ENCODE peak calls at places on chromosomes 2 and 18, in four cellular contexts. Y is activated effector memory CD4-positive, alpha-beta T cell treated with Interleukin-2 at 50 U/mL for 16 hours; M is MCF 10A; D is NCI-H2029 treated with DMSO at 0.1 percent for 48 hours. I is an unnamed sample.

GRCh38 chr2:47354013-47354816 is 48.7 kb upstream of the MSH2 start:
- DNase-seq in Y (no peak), M (peak), D (no peak), I (no peak)

GRCh38 chr2:162244559-162245031 is 1.4 kb upstream of the FAP start:
- DNase-seq in Y (no peak), M (peak), D (no peak), I (peak)

GRCh38 chr18:49227456-49227855 is 233.0 kb downstream of the DYM start:
- DNase-seq in Y (peak), M (no peak), D (no peak), I (no peak)

GRCh38 chr18:34697233-34697632 is 12.9 kb upstream of the DTNA start:
- DNase-seq in Y (no peak), M (no peak), D (no peak), I (no peak)

GRCh38 chr2:41042343-41042742 is 590.5 kb upstream of the SLC8A1 start:
- DNase-seq in Y (no peak), M (peak), D (no peak), I (no peak)

GRCh38 chr2:156982615-156983014 is 274.9 kb upstream of the GALNT5 start:
- DNase-seq in Y (no peak), M (no peak), D (no peak), I (no peak)

GRCh38 chr2:149076863-149077412 is 38.4 kb downstream of the LYPD6B start:
- DNase-seq in Y (no peak), M (no peak), D (no peak), I (no peak)

GRCh38 chr18:55136864-55137263 is 177.6 kb upstream of the CCDC68 start:
- DNase-seq in Y (no peak), M (no peak), D (no peak), I (no peak)

GRCh38 chr2:222576390-222577081 is 79.4 kb downstream of the FARSB start:
- DNase-seq in Y (no peak), M (no peak), D (no peak), I (no peak)

GRCh38 chr18:56120781-56121180 is 517.6 kb downstream of the TXNL1 start:
- DNase-seq in Y (no peak), M (no peak), D (no peak), I (no peak)

GRCh38 chr18:37441821-37442220 is 123.8 kb downstream of the CELF4 start:
- DNase-seq in Y (no peak), M (no peak), D (no peak), I (no peak)

GRCh38 chr2:62055724-62056336 is 140.1 kb upstream of the B3GNT2 start:
- DNase-seq in Y (no peak), M (no peak), D (no peak), I (no peak)

GRCh38 chr18:9808530-9809241 is 77.1 kb upstream of the TXNDC2 start:
- DNase-seq in Y (no peak), M (peak), D (no peak), I (peak)

GRCh38 chr2:236875906-236876505 is 209.7 kb upstream of the COPS8 start:
- DNase-seq in Y (no peak), M (peak), D (no peak), I (peak)

GRCh38 chr18:70693196-70693595 is 404.4 kb downstream of the SOCS6 start:
- DNase-seq in Y (no peak), M (no peak), D (no peak), I (no peak)

GRCh38 chr18:6056171-6056932 is 161.0 kb upstream of the TMEM200C start:
- DNase-seq in Y (no peak), M (no peak), D (no peak), I (no peak)

GRCh38 chr2:207044963-207045362 is 105.6 kb downstream of the CPO start:
- DNase-seq in Y (no peak), M (no peak), D (no peak), I (no peak)

GRCh38 chr2:240932001-240932723 is 26.0 kb downstream of the CROCC2 start:
- DNase-seq in Y (no peak), M (no peak), D (no peak), I (peak)

GRCh38 chr2:192952254-192952653 is 757.5 kb upstream of the TMEFF2 start:
- DNase-seq in Y (no peak), M (no peak), D (no peak), I (no peak)

GRCh38 chr2:178225011-178225817 is 30.9 kb downstream of the OSBPL6 start:
- DNase-seq in Y (no peak), M (no peak), D (no peak), I (peak)

GRCh38 chr2:150532883-150533282 is 45.4 kb upstream of the RND3 start:
- DNase-seq in Y (no peak), M (no peak), D (no peak), I (no peak)

GRCh38 chr2:111617299-111617803 is 266.6 kb downstream of the ANAPC1 start:
- DNase-seq in Y (no peak), M (peak), D (no peak), I (no peak)

GRCh38 chr2:169676357-169676756 is 17.8 kb downstream of the CFAP210 start:
- DNase-seq in Y (no peak), M (no peak), D (no peak), I (no peak)

GRCh38 chr18:3855961-3856360 is 406.0 kb downstream of the TGIF1 start:
- DNase-seq in Y (no peak), M (no peak), D (no peak), I (no peak)

GRCh38 chr2:227849906-227850305 is 21.5 kb upstream of the DAW1 start:
- DNase-seq in Y (no peak), M (peak), D (no peak), I (no peak)

GRCh38 chr2:152635635-152636298 is 81.5 kb downstream of the PRPF40A start:
- DNase-seq in Y (peak), M (peak), D (peak), I (peak)

GRCh38 chr2:156077041-156077735 is 255.3 kb downstream of the NR4A2 start:
- DNase-seq in Y (no peak), M (peak), D (no peak), I (peak)

GRCh38 chr18:77133920-77134496 is 1.4 kb upstream of the MBP start:
- DNase-seq in Y (no peak), M (no peak), D (no peak), I (peak)

I was measured in myocyte.